ENCODE peak calls at places on chromosomes 11 and 22, in eight cellular contexts. O is amniotic stem cell; U is COR-L47; B is adipocyte; C is NCI-H774; W is stimulated activated CD8-positive, alpha-beta memory T cell treated with anti-CD3 and anti-CD28 coated beads, Interleukin-7, amount 100 ng/mL, for 4 hours; K is neural crest cell; A is Daoy. I is an unnamed sample.

GRCh38 chr22:21641417-21641794 is 696 bp upstream of the SDF2L1 start:
- DNase-seq in O (peak; percentile 20), U (no peak), B (peak; percentile 65), C (peak; percentile 30), W (no peak), K (peak; percentile 57), A (peak; percentile 60), I (no peak)

GRCh38 chr22:39920134-39920743 is 19.4 kb downstream of the GRAP2 start:
- DNase-seq in O (no peak), U (no peak), B (no peak), C (no peak), W (peak; percentile 69), K (no peak), A (no peak), I (no peak)

GRCh38 chr22:31253949-31254348 is 38.3 kb downstream of the PIK3IP1 start:
- DNase-seq in O (no peak), U (no peak), B (no peak), C (no peak), W (no peak), K (no peak), A (no peak), I (no peak)

GRCh38 chr11:120121336-120121735 is 16.6 kb downstream of the TRIM29 start:
- DNase-seq in O (no peak), U (no peak), B (no peak), C (no peak), W (no peak), K (no peak), A (no peak), I (no peak)

GRCh38 chr22:48752451-48753380 is 1075.0 kb downstream of the BRD1 start:
- DNase-seq in O (no peak), U (no peak), B (no peak), C (no peak), W (no peak), K (no peak), A (no peak), I (no peak)

GRCh38 chr11:105767945-105768344 is 158.1 kb downstream of the GRIA4 start:
- DNase-seq in O (no peak), U (no peak), B (no peak), C (peak; percentile 69), W (no peak), K (no peak), A (no peak), I (no peak)

GRCh38 chr11:86800076-86800955 is at the start of gene PRSS23:
- DNase-seq in O (peak; percentile 34), U (peak; percentile 52), B (peak; percentile 83), C (peak; percentile 73), W (no peak), K (peak; percentile 56), A (peak; percentile 81), I (no peak)

GRCh38 chr11:107136892-107137291 is 118.6 kb upstream of the GUCY1A2 start:
- DNase-seq in O (no peak), U (no peak), B (no peak), C (no peak), W (no peak), K (no peak), A (no peak), I (no peak)

GRCh38 chr11:103749158-103749557 is 287.3 kb upstream of the DDI1 start:
- DNase-seq in O (no peak), U (no peak), B (peak; percentile 19), C (no peak), W (no peak), K (no peak), A (no peak), I (no peak)

GRCh38 chr11:64060263-64060860 is 24.6 kb downstream of the FLRT1 start:
- DNase-seq in O (no peak), U (no peak), B (no peak), C (no peak), W (no peak), K (no peak), A (no peak), I (no peak)

GRCh38 chr11:7348432-7349298 is 97.0 kb downstream of the SYT9 start:
- DNase-seq in O (no peak), U (no peak), B (no peak), C (no peak), W (no peak), K (no peak), A (peak; percentile 53), I (no peak)

GRCh38 chr11:17164361-17165246 is 43.2 kb downstream of the PIK3C2A start:
- DNase-seq in O (no peak), U (no peak), B (peak; percentile 43), C (no peak), W (no peak), K (no peak), A (no peak), I (no peak)

GRCh38 chr11:952406-953385 is 27.0 kb downstream of the AP2A2 start:
- DNase-seq in O (no peak), U (no peak), B (peak; percentile 59), C (no peak), W (no peak), K (no peak), A (no peak), I (no peak)

GRCh38 chr22:27751277-27752070 is 50.1 kb downstream of the MN1 start:
- DNase-seq in O (no peak), U (no peak), B (no peak), C (no peak), W (no peak), K (no peak), A (no peak), I (no peak)

GRCh38 chr11:111408789-111409727 is 30.0 kb upstream of the POU2AF1 start:
- DNase-seq in O (no peak), U (no peak), B (peak; percentile 61), C (no peak), W (no peak), K (no peak), A (peak; percentile 72), I (no peak)

GRCh38 chr11:128929991-128930390 is 12.7 kb downstream of the TP53AIP1 start:
- DNase-seq in O (no peak), U (no peak), B (peak; percentile 19), C (no peak), W (no peak), K (no peak), A (peak; percentile 51), I (no peak)

GRCh38 chr22:30717331-30717921 is 22.8 kb downstream of the OSBP2 start:
- DNase-seq in O (no peak), U (no peak), B (peak; percentile 53), C (no peak), W (no peak), K (no peak), A (peak; percentile 82), I (no peak)

GRCh38 chr22:32310777-32311176 is 46.9 kb upstream of the RFPL3 start:
- DNase-seq in O (no peak), U (no peak), B (no peak), C (no peak), W (no peak), K (no peak), A (no peak), I (no peak)

GRCh38 chr11:87359401-87359800 is 321.7 kb downstream of the TMEM135 start:
- DNase-seq in O (no peak), U (peak; percentile 69), B (no peak), C (peak; percentile 52), W (no peak), K (no peak), A (no peak), I (no peak)

GRCh38 chr22:25057013-25057881 is 104.7 kb downstream of the KIAA1671 start:
- DNase-seq in O (no peak), U (peak; percentile 48), B (peak; percentile 64), C (peak; percentile 29), W (no peak), K (peak; percentile 84), A (peak; percentile 63), I (no peak)

GRCh38 chr11:2077061-2077802 is 62.0 kb downstream of the IGF2 start:
- DNase-seq in O (peak; percentile 23), U (no peak), B (peak; percentile 52), C (no peak), W (peak; percentile 28), K (no peak), A (peak; percentile 81), I (no peak)

GRCh38 chr22:29209624-29209929 is 3.9 kb downstream of the EMID1 start:
- DNase-seq in O (no peak), U (no peak), B (no peak), C (no peak), W (no peak), K (no peak), A (no peak), I (no peak)

GRCh38 chr11:128519353-128519752 is 68.0 kb downstream of the ETS1 start:
- DNase-seq in O (no peak), U (no peak), B (peak; percentile 31), C (no peak), W (no peak), K (no peak), A (no peak), I (no peak)

GRCh38 chr11:95108671-95109551 is 19.3 kb downstream of the ENDOD1 start:
- DNase-seq in O (no peak), U (peak; percentile 10), B (peak; percentile 20), C (no peak), W (no peak), K (no peak), A (peak; percentile 71), I (no peak)

GRCh38 chr11:61480936-61481335 is 27.6 kb upstream of the LRRC10B start:
- DNase-seq in O (no peak), U (peak; percentile 47), B (no peak), C (peak; percentile 6), W (no peak), K (peak; percentile 72), A (peak; percentile 54), I (no peak)

GRCh38 chr11:9264381-9265210 is 554 bp downstream of the DENND5A start:
- DNase-seq in O (peak; percentile 70), U (no peak), B (peak; percentile 96), C (no peak), W (peak; percentile 15), K (peak; percentile 35), A (peak; percentile 70), I (peak; percentile 53)

I was measured in thoracic aorta.